ENCODE peak calls at places on chromosomes 12 and 14, in ten cellular contexts. Y is brain microvascular endothelial cell, P is bronchial epithelial cell, M is NB4, A is neural progenitor cell, L is tibial nerve, O is IMR-90, I is AG10803, B is GM06990, F is prostate gland. N is an unnamed sample.

GRCh38 chr12:123726244-123726643 is 14.1 kb downstream of the ATP6V0A2 start:
- DNase-seq in Y (no peak), P (no peak), M (no peak), A (no peak), L (no peak), O (no peak), I (no peak), B (no peak), F (no peak), N (no peak)

GRCh38 chr12:109069307-109070231 is 17.2 kb downstream of the USP30 start:
- DNase-seq in Y (no peak), P (no peak), M (peak), A (peak), L (no peak), O (no peak), I (no peak), B (no peak), F (no peak), N (no peak)

GRCh38 chr14:23080474-23080873 is 14.5 kb downstream of the ACIN1 start:
- DNase-seq in Y (no peak), P (no peak), M (no peak), A (no peak), L (no peak), O (no peak), I (no peak), B (no peak), F (no peak), N (no peak)

GRCh38 chr12:24778486-24779304 is 170.2 kb downstream of the BCAT1 start:
- DNase-seq in Y (peak), P (peak), M (peak), A (peak), L (no peak), O (peak), I (peak), B (no peak), F (no peak), N (peak)

GRCh38 chr14:104346608-104347007 is 208.2 kb downstream of the KIF26A start:
- DNase-seq in Y (no peak), P (no peak), M (no peak), A (no peak), L (no peak), O (no peak), I (no peak), B (no peak), F (no peak), N (no peak)

GRCh38 chr14:71070169-71070568 is 162.9 kb downstream of the PCNX1 start:
- DNase-seq in Y (no peak), P (peak), M (no peak), A (no peak), L (no peak), O (peak), I (no peak), B (no peak), F (no peak), N (no peak)

GRCh38 chr12:32589165-32589891 is 89.8 kb upstream of the DNM1L start:
- DNase-seq in Y (no peak), P (no peak), M (peak), A (no peak), L (no peak), O (no peak), I (no peak), B (peak), F (no peak), N (no peak)

GRCh38 chr12:24742378-24742777 is 206.5 kb downstream of the BCAT1 start:
- DNase-seq in Y (no peak), P (no peak), M (peak), A (no peak), L (peak), O (no peak), I (no peak), B (peak), F (no peak), N (no peak)

GRCh38 chr14:64137657-64138290 is 156.4 kb downstream of the ESR2 start:
- DNase-seq in Y (no peak), P (no peak), M (peak), A (peak), L (no peak), O (peak), I (peak), B (no peak), F (peak), N (no peak)

GRCh38 chr12:2145433-2145832 is 92.6 kb downstream of the CACNA1C start:
- DNase-seq in Y (no peak), P (no peak), M (no peak), A (no peak), L (no peak), O (no peak), I (no peak), B (no peak), F (no peak), N (no peak)

GRCh38 chr12:27975222-27976136 is 2.9 kb upstream of the PTHLH start:
- DNase-seq in Y (peak), P (peak), M (peak), A (peak), L (no peak), O (peak), I (peak), B (no peak), F (no peak), N (no peak)

GRCh38 chr14:24331731-24332093 is 3.2 kb downstream of the ADCY4 start:
- DNase-seq in Y (no peak), P (no peak), M (peak), A (no peak), L (no peak), O (no peak), I (no peak), B (no peak), F (no peak), N (no peak)

GRCh38 chr14:72747652-72748051 is 146.2 kb downstream of the DPF3 start:
- DNase-seq in Y (no peak), P (no peak), M (no peak), A (no peak), L (no peak), O (no peak), I (no peak), B (no peak), F (no peak), N (no peak)

GRCh38 chr14:72743626-72744025 is 150.3 kb downstream of the DPF3 start:
- DNase-seq in Y (no peak), P (no peak), M (no peak), A (no peak), L (no peak), O (no peak), I (peak), B (no peak), F (no peak), N (no peak)

GRCh38 chr14:72744416-72745120 is 149.3 kb downstream of the DPF3 start:
- DNase-seq in Y (no peak), P (no peak), M (no peak), A (no peak), L (no peak), O (no peak), I (no peak), B (no peak), F (no peak), N (no peak)

GRCh38 chr14:72745546-72745945 is 148.4 kb downstream of the DPF3 start:
- DNase-seq in Y (peak), P (peak), M (no peak), A (no peak), L (no peak), O (peak), I (peak), B (no peak), F (peak), N (peak)

GRCh38 chr14:72745991-72746980 is 147.6 kb downstream of the DPF3 start:
- DNase-seq in Y (peak), P (peak), M (no peak), A (no peak), L (no peak), O (peak), I (peak), B (no peak), F (peak), N (peak)
- TF ChIP-seq CTCF in Y (peak), P (no peak), M (no peak), A (no peak), L (no peak), O (peak), I (peak), B (no peak), F (no peak), N (peak)

DNA sequence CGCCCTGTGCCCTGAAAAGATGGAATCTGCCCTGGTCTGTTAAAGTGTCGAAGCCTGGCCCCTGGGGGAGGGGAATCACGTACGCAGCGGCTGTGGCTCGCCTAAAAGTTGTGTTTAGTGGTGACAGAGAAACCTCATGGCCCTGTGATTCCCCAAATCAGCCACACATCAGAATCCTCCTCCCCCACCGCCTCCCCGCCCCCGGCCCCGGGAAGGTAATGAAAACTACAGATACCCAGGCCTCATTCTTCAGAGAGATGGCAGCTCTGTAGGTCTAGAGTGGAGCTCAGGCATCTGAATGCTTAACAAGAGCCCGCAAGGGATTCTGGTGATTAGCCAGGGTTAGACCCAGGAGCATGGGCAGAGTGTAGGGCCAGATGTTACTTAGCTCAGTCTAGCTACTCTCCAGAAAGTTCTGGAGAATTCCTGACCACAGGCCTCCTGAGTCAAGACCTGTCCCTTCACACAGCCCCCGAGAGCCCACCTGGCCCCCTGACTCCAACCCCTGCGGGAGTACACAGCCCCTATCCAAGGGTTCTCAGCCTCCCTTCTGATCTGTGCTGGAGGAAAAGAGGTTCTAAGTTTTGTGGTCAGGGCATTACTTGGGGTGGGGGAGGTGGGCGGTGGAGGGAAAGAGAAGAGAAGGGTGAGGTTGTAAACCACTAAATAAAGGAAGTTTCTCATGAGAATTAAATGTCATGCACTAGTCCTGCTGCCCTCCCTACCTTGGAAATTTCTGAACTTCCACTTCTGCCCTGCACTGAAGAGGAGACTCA is 114.8 kb downstream of the PLXNC1 start:
- DNase-seq in Y (no peak), P (no peak), M (peak), A (no peak), L (no peak), O (no peak), I (no peak), B (peak), F (no peak), N (no peak)
- H3K4me3 ChIP-seq in Y (no peak), P (peak), M (peak), A (no peak), L (peak), O (no peak), I (peak), B (peak), F (peak), N (no peak)

GRCh38 chr12:131754184-131754583 is 43.3 kb downstream of the SFSWAP start:
- DNase-seq in Y (no peak), P (no peak), M (no peak), A (no peak), L (no peak), O (no peak), I (no peak), B (no peak), F (no peak), N (no peak)

GRCh38 chr12:131757111-131757510 is 46.2 kb downstream of the SFSWAP start:
- DNase-seq in Y (no peak), P (no peak), M (no peak), A (no peak), L (no peak), O (no peak), I (no peak), B (no peak), F (no peak), N (no peak)

GRCh38 chr12:131756441-131756840 is 45.6 kb downstream of the SFSWAP start:
- DNase-seq in Y (no peak), P (no peak), M (no peak), A (no peak), L (no peak), O (no peak), I (no peak), B (no peak), F (no peak), N (no peak)

GRCh38 chr12:131753757-131754156 is 42.9 kb downstream of the SFSWAP start:
- DNase-seq in Y (no peak), P (no peak), M (no peak), A (no peak), L (no peak), O (no peak), I (no peak), B (no peak), F (no peak), N (no peak)

DNA sequence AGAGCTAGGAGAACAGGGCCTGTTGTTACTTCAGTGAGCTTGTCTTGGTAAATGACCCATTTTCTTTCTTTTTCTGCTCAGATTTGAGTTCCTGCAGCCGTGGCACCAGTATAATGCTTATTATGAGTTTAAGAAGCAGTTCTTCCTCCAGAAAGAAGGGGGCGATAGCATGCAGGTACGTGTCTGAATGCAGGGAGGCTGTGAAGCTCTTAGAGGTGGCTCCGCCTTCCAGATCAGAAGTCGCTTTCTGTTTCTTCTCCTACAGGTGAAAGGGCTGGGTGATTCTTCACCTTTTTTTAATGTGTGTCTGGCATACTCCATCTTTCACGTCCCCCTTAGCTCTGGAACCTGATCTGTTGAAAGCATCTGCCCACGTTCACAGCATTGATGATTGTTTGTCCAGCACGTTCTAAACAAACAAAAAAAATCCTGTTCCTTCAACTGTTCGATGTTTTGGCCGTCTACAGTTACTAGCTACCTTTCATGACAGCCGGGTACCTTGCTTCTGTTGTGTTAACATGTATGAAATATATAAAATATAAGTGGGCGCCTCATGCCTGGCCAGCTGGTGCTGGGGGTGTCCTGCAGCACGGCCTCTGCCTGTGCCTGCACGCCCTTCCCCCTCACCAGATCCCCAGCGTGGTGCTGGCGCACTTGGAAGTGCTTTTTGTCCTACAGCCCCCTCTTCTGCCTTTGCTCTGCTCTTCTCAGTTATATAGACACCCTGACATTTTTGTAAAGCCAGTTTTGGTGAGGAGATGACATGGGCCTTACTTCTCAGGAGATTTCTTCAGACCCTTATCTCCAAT is 44.6 kb downstream of the SFSWAP start:
- DNase-seq in Y (peak), P (peak), M (peak), A (peak), L (no peak), O (peak), I (peak), B (no peak), F (no peak), N (no peak)
- TF ChIP-seq CTCF in Y (peak), P (peak), M (peak), A (peak), L (no peak), O (peak), I (peak), B (peak), F (no peak), N (peak)

GRCh38 chr14:21023817-21024667 is 819 bp downstream of the NDRG2 start:
- DNase-seq in Y (no peak), P (no peak), M (no peak), A (no peak), L (no peak), O (no peak), I (no peak), B (no peak), F (no peak), N (no peak)

GRCh38 chr14:21026251-21026987 is 1.6 kb upstream of the NDRG2 start:
- DNase-seq in Y (no peak), P (no peak), M (no peak), A (no peak), L (no peak), O (no peak), I (no peak), B (no peak), F (no peak), N (no peak)

GRCh38 chr14:21025374-21026151 is 702 bp upstream of the NDRG2 start:
- DNase-seq in Y (no peak), P (no peak), M (no peak), A (peak), L (peak), O (no peak), I (no peak), B (no peak), F (peak), N (no peak)

GRCh38 chr14:21024668-21025373 is at the start of gene NDRG2:
- DNase-seq in Y (no peak), P (no peak), M (peak), A (peak), L (peak), O (no peak), I (no peak), B (peak), F (peak), N (no peak)

GRCh38 chr14:21026988-21027315 is 2.1 kb upstream of the NDRG2 start:
- DNase-seq in Y (no peak), P (no peak), M (no peak), A (no peak), L (no peak), O (no peak), I (no peak), B (no peak), F (no peak), N (no peak)
- H3K4me3 ChIP-seq in Y (no peak), P (no peak), M (no peak), A (no peak), L (no peak), O (no peak), I (no peak), B (no peak), F (no peak), N (no peak)

GRCh38 chr14:74906923-74907620 is 16.0 kb downstream of the RPS6KL1 start:
- DNase-seq in Y (no peak), P (no peak), M (no peak), A (no peak), L (no peak), O (no peak), I (no peak), B (no peak), F (no peak), N (no peak)
- TF ChIP-seq CTCF in Y (peak), P (peak), M (peak), A (peak), L (no peak), O (peak), I (peak), B (peak), F (no peak), N (peak)

N was measured in astrocyte of the cerebellum.